ENCODE peak calls at places on chromosomes 13 and 19, in six cellular contexts. R is tibial nerve, M is breast epithelium, G is ascending aorta, W is heart left ventricle, X is uterus. S is an unnamed sample.
A peak's percentile ranks its signal among the peaks of the same experiment; 100 is the strongest.

GRCh38 chr13:30766957-30767603 is 31.7 kb downstream of the ALOX5AP start:
- DNase-seq in M (no peak), W (no peak), R (no peak), G (no peak), X (no peak), S (no peak)

GRCh38 chr13:77143325-77143907 is 116.5 kb upstream of the FBXL3 start:
- DNase-seq in W (no peak), X (no peak), R (no peak), M (no peak), G (no peak), S (no peak)

GRCh38 chr13:43232866-43233265 is 209.5 kb downstream of the DNAJC15 start:
- DNase-seq in X (no peak), G (no peak), R (no peak), M (no peak), W (no peak), S (no peak)

GRCh38 chr13:83085186-83085900 is 796.9 kb downstream of the SLITRK1 start:
- DNase-seq in W (no peak), X (no peak), R (no peak), M (no peak), G (no peak), S (no peak)

GRCh38 chr13:49932868-49933267 is 3.3 kb downstream of the SPRYD7 start:
- DNase-seq in G (no peak), R (no peak), X (no peak), W (no peak), M (no peak), S (no peak)

GRCh38 chr13:76225815-76226489 is 589.8 kb downstream of the LMO7 start:
- DNase-seq in W (peak; percentile 77), X (no peak), R (no peak), M (no peak), G (no peak), S (peak; percentile 69)

GRCh38 chr13:99281811-99282263 is 23.7 kb upstream of the GPR18 start:
- DNase-seq in G (peak; percentile 34), R (peak; percentile 76), M (no peak), X (peak; percentile 23), W (peak; percentile 71), S (peak; percentile 35)

GRCh38 chr19:12937243-12938053 is 961 bp upstream of the CALR start:
- DNase-seq in G (no peak), W (peak; percentile 50), M (no peak), R (peak; percentile 59), X (no peak), S (no peak)

GRCh38 chr13:31056650-31057275 is 104.9 kb downstream of the HSPH1 start:
- DNase-seq in X (no peak), R (no peak), G (no peak), W (no peak), M (no peak), S (no peak)

GRCh38 chr13:29581666-29582065 is 13.8 kb downstream of the SLC7A1 start:
- DNase-seq in M (peak; percentile 5), R (no peak), G (no peak), W (no peak), X (no peak), S (no peak)

GRCh38 chr13:46077260-46077659 is 24.7 kb upstream of the ZC3H13 start:
- DNase-seq in R (no peak), W (no peak), G (no peak), M (no peak), X (no peak), S (no peak)

GRCh38 chr13:78897200-78897599 is 238.2 kb upstream of the OBI1 start:
- DNase-seq in M (no peak), X (no peak), G (no peak), R (no peak), W (no peak), S (no peak)

GRCh38 chr19:10961073-10961762 is 388 bp downstream of the SMARCA4 start:
- DNase-seq in M (peak; percentile 25), X (no peak), R (peak; percentile 23), W (peak; percentile 52), G (no peak), S (peak; percentile 33)

GRCh38 chr13:81442904-81443303 is 1102.0 kb upstream of the SPRY2 start:
- DNase-seq in W (no peak), X (no peak), M (no peak), G (no peak), R (no peak), S (no peak)

GRCh38 chr19:46218160-46218559 is 11.4 kb upstream of the IGFL1 start:
- DNase-seq in M (no peak), W (no peak), X (no peak), R (no peak), G (no peak), S (no peak)

GRCh38 chr13:32136716-32137115 is 105.1 kb downstream of the FRY start:
- DNase-seq in G (no peak), W (no peak), X (no peak), M (no peak), R (no peak), S (no peak)

GRCh38 chr13:51637852-51638496 is 53.7 kb downstream of the WDFY2 start:
- DNase-seq in W (no peak), G (no peak), R (no peak), M (no peak), X (no peak), S (no peak)
- H3K4me1 ChIP-seq in W (peaks cover 12% of the 10 kb centered on the region), G (peaks cover 3% of the 10 kb centered on the region), R (no peaks in the 10 kb centered on the region), M (no peaks in the 10 kb centered on the region), X (no peaks in the 10 kb centered on the region), S (peaks cover 13% of the 10 kb centered on the region)

GRCh38 chr19:17796013-17796837 is 1.3 kb downstream of the B3GNT3 start:
- DNase-seq in R (no peak), M (no peak), G (no peak), W (no peak), X (no peak), S (no peak)
- H3K4me1 ChIP-seq in R (no peaks in the 10 kb centered on the region), M (no peaks in the 10 kb centered on the region), G (no peaks in the 10 kb centered on the region), W (no peaks in the 10 kb centered on the region), X (no peaks in the 10 kb centered on the region), S (no peaks in the 10 kb centered on the region)

DNA sequence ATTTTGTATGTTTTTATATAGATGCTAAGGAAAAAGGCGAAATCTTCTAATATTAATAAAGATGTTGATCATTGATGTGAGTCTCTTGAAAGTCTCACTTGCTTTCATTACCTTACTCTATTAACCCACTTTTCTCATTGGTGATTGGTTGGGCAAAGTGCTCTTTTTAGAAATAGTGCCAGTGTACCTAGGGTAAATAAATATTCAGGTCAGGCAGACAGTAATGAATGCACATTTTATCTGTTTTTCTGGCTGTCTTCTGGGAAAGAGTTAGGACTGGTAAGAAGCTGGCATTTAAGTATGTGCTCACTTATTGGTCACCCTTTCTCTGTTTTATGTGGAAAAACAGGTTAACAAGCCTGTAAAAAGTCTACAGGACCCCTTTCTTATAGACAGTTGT is 11.2 kb downstream of the SERP2 start:
- DNase-seq in M (no peak), X (no peak), R (no peak), W (no peak), G (no peak), S (no peak)
- H3K4me1 ChIP-seq in M (no peaks in the 10 kb centered on the region), X (no peaks in the 10 kb centered on the region), R (no peaks in the 10 kb centered on the region), W (peaks cover 15% of the 10 kb centered on the region), G (no peaks in the 10 kb centered on the region), S (peaks cover 6% of the 10 kb centered on the region)

GRCh38 chr19:38849147-38849745 is 540 bp downstream of the HNRNPL start:
- DNase-seq in M (peak; percentile 93), X (peak; percentile 98), G (peak; percentile 82), R (peak; percentile 94), W (peak; percentile 98), S (peak; percentile 97)
- H3K4me1 ChIP-seq in M (peaks cover 16% of the 10 kb centered on the region), X (peaks cover 9% of the 10 kb centered on the region), G (peaks cover 16% of the 10 kb centered on the region), R (peaks cover 33% of the 10 kb centered on the region), W (peaks cover 43% of the 10 kb centered on the region), S (peaks cover 17% of the 10 kb centered on the region)

GRCh38 chr13:40679586-40679985 is 13.1 kb upstream of the FOXO1 start:
- DNase-seq in W (no peak), X (no peak), M (no peak), R (no peak), G (no peak), S (no peak)

GRCh38 chr13:40676007-40676406 is 9.6 kb upstream of the FOXO1 start:
- DNase-seq in W (no peak), M (no peak), R (no peak), X (no peak), G (no peak), S (no peak)

GRCh38 chr13:40680659-40681323 is 14.3 kb upstream of the FOXO1 start:
- DNase-seq in W (no peak), M (no peak), G (no peak), X (no peak), R (no peak), S (no peak)

GRCh38 chr13:40673414-40673813 is 7.0 kb upstream of the FOXO1 start:
- DNase-seq in M (no peak), W (no peak), R (no peak), G (no peak), X (no peak), S (no peak)

DNA sequence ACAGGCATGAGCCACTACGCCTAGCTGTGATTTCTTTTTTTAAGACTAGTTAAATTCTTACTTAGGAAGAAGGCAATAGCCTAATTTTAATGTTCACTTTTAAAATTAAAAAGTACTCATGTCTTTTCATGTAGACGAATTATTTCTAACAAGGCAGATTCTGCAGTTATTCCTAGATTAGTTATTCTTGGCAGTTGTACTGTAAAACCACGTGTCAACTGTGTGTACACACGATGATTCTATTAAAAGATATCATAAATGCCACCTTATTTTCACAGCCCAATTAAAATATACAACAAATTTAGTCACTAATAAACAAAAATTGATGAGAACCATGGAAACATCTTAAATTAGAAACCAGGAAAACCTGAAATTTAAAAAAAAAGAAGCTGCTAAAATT is 10.6 kb upstream of the FOXO1 start:
- DNase-seq in W (no peak), M (no peak), R (no peak), X (no peak), G (no peak), S (no peak)
- H3K4me1 ChIP-seq in W (peaks cover 12% of the 10 kb centered on the region), M (no peaks in the 10 kb centered on the region), R (no peaks in the 10 kb centered on the region), X (no peaks in the 10 kb centered on the region), G (no peaks in the 10 kb centered on the region), S (peaks cover 21% of the 10 kb centered on the region)

GRCh38 chr19:2458054-2458453 is 1.3 kb upstream of the LMNB2 start:
- DNase-seq in R (no peak), W (no peak), M (no peak), X (no peak), G (no peak), S (no peak)
- H3K4me1 ChIP-seq in R (peaks cover 29% of the 10 kb centered on the region), W (peaks cover 21% of the 10 kb centered on the region), M (peaks cover 16% of the 10 kb centered on the region), X (no peaks in the 10 kb centered on the region), G (peaks cover 14% of the 10 kb centered on the region), S (peaks cover 35% of the 10 kb centered on the region)